ENCODE peak calls at places on chromosomes 7 and 10, in seven cellular contexts. V is stimulated activated CD4-positive, alpha-beta T cell treated with anti-CD3 and anti-CD28 coated beads, Interleukin-1b, Interleukin-23, amount 100 ng/mL, for 24 hours; T is GM04503; O is NCI-H1105; Z is OCI-LY7; K is activated gamma-delta T cell; B is CD4-positive, CD25-positive, alpha-beta regulatory T cell. Q is an unnamed sample.
A peak's percentile ranks its signal among the peaks of the same experiment; 100 is the strongest.

GRCh38 chr10:17633353-17633752 is 10.6 kb upstream of the STAM start:
- DNase-seq in V (no peak), T (no peak), O (no peak), Z (no peak), K (no peak), B (no peak), Q (no peak)

GRCh38 chr7:6614941-6615737 is at the start of gene ZNF853:
- DNase-seq in V (no peak), T (no peak), O (no peak), Z (no peak), K (no peak), B (no peak), Q (peak; percentile 31)

GRCh38 chr10:63206997-63207952 is 74.1 kb downstream of the NRBF2 start:
- DNase-seq in V (no peak), T (peak; percentile 64), O (no peak), Z (peak; percentile 10), K (no peak), B (peak; percentile 50), Q (no peak)

GRCh38 chr7:131583430-131583829 is 27.0 kb upstream of the PODXL start:
- DNase-seq in V (no peak), T (no peak), O (no peak), Z (no peak), K (no peak), B (no peak), Q (no peak)

GRCh38 chr7:17342726-17343125 is 44.3 kb downstream of the AHR start:
- DNase-seq in V (no peak), T (no peak), O (no peak), Z (no peak), K (no peak), B (peak; percentile 23), Q (no peak)

GRCh38 chr7:16637279-16637795 is 8.2 kb downstream of the ANKMY2 start:
- DNase-seq in V (no peak), T (no peak), O (no peak), Z (no peak), K (no peak), B (no peak), Q (no peak)

GRCh38 chr10:121070257-121070656 is 219.1 kb downstream of the WDR11 start:
- DNase-seq in V (no peak), T (no peak), O (no peak), Z (peak; percentile 13), K (no peak), B (no peak), Q (no peak)

GRCh38 chr7:22853674-22854157 is 31.1 kb upstream of the TOMM7 start:
- DNase-seq in V (no peak), T (no peak), O (no peak), Z (peak; percentile 83), K (no peak), B (peak; percentile 88), Q (peak; percentile 43)

GRCh38 chr10:24128066-24128751 is 80.7 kb upstream of the KIAA1217 start:
- DNase-seq in V (no peak), T (no peak), O (no peak), Z (no peak), K (no peak), B (no peak), Q (no peak)

GRCh38 chr10:6044060-6044459 is 18.1 kb downstream of the IL2RA start:
- DNase-seq in V (no peak), T (no peak), O (no peak), Z (no peak), K (no peak), B (no peak), Q (no peak)

GRCh38 chr10:119421887-119422684 is 120.4 kb downstream of the RGS10 start:
- DNase-seq in V (no peak), T (no peak), O (no peak), Z (no peak), K (no peak), B (no peak), Q (no peak)

GRCh38 chr10:103276941-103277712 is at the start of gene INA:
- DNase-seq in V (peak; percentile 6), T (no peak), O (peak; percentile 60), Z (no peak), K (no peak), B (peak; percentile 53), Q (peak; percentile 56)

GRCh38 chr10:119339099-119339498 is 131.7 kb downstream of the GRK5 start:
- DNase-seq in V (no peak), T (no peak), O (no peak), Z (no peak), K (no peak), B (no peak), Q (no peak)

GRCh38 chr7:20794676-20795075 is 8.0 kb upstream of the SP8 start:
- DNase-seq in V (no peak), T (no peak), O (no peak), Z (no peak), K (no peak), B (no peak), Q (no peak)

GRCh38 chr7:137001041-137001440 is 132.6 kb downstream of the CHRM2 start:
- DNase-seq in V (no peak), T (no peak), O (peak; percentile 16), Z (no peak), K (no peak), B (no peak), Q (peak; percentile 25)

GRCh38 chr7:68700414-68700813 is 897.9 kb upstream of the AUTS2 start:
- DNase-seq in V (no peak), T (no peak), O (no peak), Z (no peak), K (no peak), B (no peak), Q (no peak)

GRCh38 chr7:134197342-134197741 is 70.2 kb downstream of the LRGUK start:
- DNase-seq in V (no peak), T (no peak), O (no peak), Z (no peak), K (no peak), B (no peak), Q (no peak)

GRCh38 chr7:139488810-139489209 is 5.3 kb upstream of the KLRG2 start:
- DNase-seq in V (no peak), T (no peak), O (no peak), Z (no peak), K (no peak), B (no peak), Q (no peak)

GRCh38 chr10:62046522-62047239 is 145.2 kb downstream of the ARID5B start:
- DNase-seq in V (no peak), T (no peak), O (no peak), Z (peak; percentile 50), K (no peak), B (peak; percentile 69), Q (peak; percentile 34)

GRCh38 chr7:149838992-149839408 is 825 bp downstream of the ZNF862 start:
- DNase-seq in V (no peak), T (no peak), O (no peak), Z (no peak), K (no peak), B (no peak), Q (peak; percentile 49)

GRCh38 chr7:145779165-145779564 is 337.4 kb upstream of the CNTNAP2 start:
- DNase-seq in V (no peak), T (no peak), O (no peak), Z (no peak), K (no peak), B (no peak), Q (no peak)

GRCh38 chr10:17003151-17003550 is 126.5 kb downstream of the CUBN start:
- DNase-seq in V (no peak), T (peak; percentile 86), O (no peak), Z (no peak), K (no peak), B (peak; percentile 78), Q (no peak)

GRCh38 chr7:65972976-65973375 is 9.0 kb downstream of the GUSB start:
- DNase-seq in V (no peak), T (no peak), O (no peak), Z (no peak), K (no peak), B (no peak), Q (no peak)

GRCh38 chr7:112112822-112113255 is 93.4 kb downstream of the DOCK4 start:
- DNase-seq in V (no peak), T (peak; percentile 54), O (no peak), Z (no peak), K (no peak), B (no peak), Q (no peak)

GRCh38 chr10:97633921-97634320 is 621 bp upstream of the MORN4 start:
- DNase-seq in V (no peak), T (no peak), O (no peak), Z (peak; percentile 52), K (no peak), B (peak; percentile 50), Q (no peak)

GRCh38 chr7:51774178-51774577 is 457.6 kb upstream of the COBL start:
- DNase-seq in V (no peak), T (no peak), O (no peak), Z (no peak), K (no peak), B (no peak), Q (no peak)

GRCh38 chr7:16982640-16983103 is 100.9 kb upstream of the AGR3 start:
- DNase-seq in V (no peak), T (no peak), O (peak; percentile 46), Z (peak; percentile 38), K (no peak), B (peak; percentile 61), Q (peak; percentile 2)

GRCh38 chr7:157871681-157872080 is 534.9 kb downstream of the DNAJB6 start:
- DNase-seq in V (no peak), T (no peak), O (no peak), Z (no peak), K (no peak), B (no peak), Q (no peak)

GRCh38 chr7:74637745-74638144 is 19.8 kb upstream of the GTF2I start:
- DNase-seq in V (no peak), T (no peak), O (no peak), Z (no peak), K (no peak), B (no peak), Q (no peak)

GRCh38 chr10:123348721-123349120 is 194.5 kb downstream of the BUB3 start:
- DNase-seq in V (no peak), T (no peak), O (no peak), Z (no peak), K (no peak), B (no peak), Q (no peak)

GRCh38 chr7:130639391-130639790 is 29.2 kb downstream of the COPG2 start:
- DNase-seq in V (no peak), T (no peak), O (no peak), Z (no peak), K (no peak), B (no peak), Q (no peak)

GRCh38 chr10:29880856-29881255 is 178.5 kb downstream of the JCAD start:
- DNase-seq in V (no peak), T (no peak), O (no peak), Z (no peak), K (no peak), B (no peak), Q (no peak)

GRCh38 chr7:156092307-156092706 is 280.0 kb upstream of the SHH start:
- DNase-seq in V (no peak), T (no peak), O (no peak), Z (no peak), K (no peak), B (no peak), Q (no peak)

GRCh38 chr10:18264466-18264865 is 124.2 kb downstream of the CACNB2 start:
- DNase-seq in V (no peak), T (no peak), O (no peak), Z (no peak), K (no peak), B (no peak), Q (no peak)

GRCh38 chr10:79145174-79145483 is 76.4 kb downstream of the ZMIZ1 start:
- DNase-seq in V (no peak), T (no peak), O (no peak), Z (no peak), K (no peak), B (no peak), Q (no peak)

GRCh38 chr10:133123746-133124356 is 36.1 kb downstream of the ADGRA1 start:
- DNase-seq in V (no peak), T (no peak), O (no peak), Z (no peak), K (no peak), B (no peak), Q (no peak)

GRCh38 chr7:100457033-100457432 is 7.0 kb downstream of the SPACDR start:
- DNase-seq in V (no peak), T (no peak), O (no peak), Z (no peak), K (no peak), B (no peak), Q (no peak)